ENCODE peak calls at places on chromosome 18, in four cellular contexts. V is nephron progenitor cell, L is epithelial cell of esophagus, Z is BJ. D is an unnamed sample.

GRCh38 chr18:8720141-8720540 is 14.8 kb downstream of the MTCL1 start:
- DNase-seq in L (no peak), V (no peak), Z (no peak), D (no peak)

GRCh38 chr18:58850784-58851469 is 13.8 kb upstream of the ZNF532 start:
- DNase-seq in V (no peak), Z (no peak), L (no peak), D (no peak)

GRCh38 chr18:42038936-42039335 is 83.9 kb downstream of the PIK3C3 start:
- DNase-seq in Z (peak), L (peak), V (no peak), D (no peak)

GRCh38 chr18:32048507-32049091 is 30.0 kb downstream of the RNF125 start:
- DNase-seq in L (peak), V (no peak), Z (no peak), D (no peak)

GRCh38 chr18:58868440-58868839 is 3.8 kb downstream of the ZNF532 start:
- DNase-seq in Z (no peak), V (no peak), L (no peak), D (no peak)

GRCh38 chr18:72419914-72420313 is 124.2 kb downstream of the CBLN2 start:
- DNase-seq in V (no peak), L (peak), Z (no peak), D (no peak)

GRCh38 chr18:74479486-74480148 is 16.5 kb upstream of the CNDP2 start:
- DNase-seq in Z (no peak), L (no peak), V (no peak), D (no peak)

GRCh38 chr18:74631242-74632087 is 33.8 kb downstream of the ZNF407 start:
- DNase-seq in Z (peak), L (peak), V (no peak), D (no peak)

GRCh38 chr18:73739098-73739497 is 408.5 kb downstream of the FBXO15 start:
- DNase-seq in V (no peak), L (peak), Z (no peak), D (no peak)

GRCh38 chr18:23059541-23060465 is 75.5 kb upstream of the CABLES1 start:
- DNase-seq in Z (no peak), V (no peak), L (no peak), D (no peak)

GRCh38 chr18:75297731-75298130 is 87.1 kb downstream of the TSHZ1 start:
- DNase-seq in Z (no peak), V (no peak), L (no peak), D (no peak)

GRCh38 chr18:25005602-25006375 is 346.2 kb downstream of the ZNF521 start:
- DNase-seq in L (peak), Z (no peak), V (no peak), D (no peak)

GRCh38 chr18:59878644-59879043 is 21.2 kb upstream of the PMAIP1 start:
- DNase-seq in Z (no peak), L (no peak), V (no peak), D (no peak)

GRCh38 chr18:62957885-62958472 is 242.6 kb downstream of the PHLPP1 start:
- DNase-seq in Z (no peak), V (peak), L (peak), D (peak)

GRCh38 chr18:44195394-44196140 is 485.1 kb upstream of the SETBP1 start:
- DNase-seq in L (peak), V (no peak), Z (no peak), D (no peak)

GRCh38 chr18:26868968-26869586 is 3.6 kb upstream of the AQP4 start:
- DNase-seq in V (no peak), L (no peak), Z (no peak), D (no peak)

GRCh38 chr18:24991661-24992060 is 360.3 kb downstream of the ZNF521 start:
- DNase-seq in Z (no peak), L (no peak), V (no peak), D (no peak)

GRCh38 chr18:48931680-48932461 is 18.9 kb downstream of the SMAD7 start:
- DNase-seq in Z (no peak), L (no peak), V (no peak), D (no peak)

GRCh38 chr18:5977022-5977421 is 81.7 kb upstream of the TMEM200C start:
- DNase-seq in L (no peak), V (no peak), Z (no peak), D (no peak)

GRCh38 chr18:11591957-11592356 is 17.4 kb upstream of the SLC35G4 start:
- DNase-seq in V (no peak), Z (no peak), L (no peak), D (no peak)
- TF ChIP-seq CTCF in V (no peak), Z (no peak), L (no peak), D (no peak)

GRCh38 chr18:56312554-56312953 is 325.8 kb downstream of the TXNL1 start:
- DNase-seq in V (no peak), L (no peak), Z (no peak), D (peak)

GRCh38 chr18:56315363-56315762 is 323.0 kb downstream of the TXNL1 start:
- DNase-seq in V (no peak), L (peak), Z (peak), D (no peak)

GRCh38 chr18:56316727-56317126 is 321.7 kb downstream of the TXNL1 start:
- DNase-seq in L (no peak), Z (no peak), V (no peak), D (no peak)

GRCh38 chr18:56309104-56309503 is 329.3 kb downstream of the TXNL1 start:
- DNase-seq in V (no peak), Z (no peak), L (no peak), D (no peak)

GRCh38 chr18:56314396-56314795 is 324.0 kb downstream of the TXNL1 start:
- DNase-seq in Z (no peak), L (peak), V (no peak), D (no peak)
- TF ChIP-seq CTCF in Z (peak), L (no peak), V (no peak), D (no peak)

DNA sequence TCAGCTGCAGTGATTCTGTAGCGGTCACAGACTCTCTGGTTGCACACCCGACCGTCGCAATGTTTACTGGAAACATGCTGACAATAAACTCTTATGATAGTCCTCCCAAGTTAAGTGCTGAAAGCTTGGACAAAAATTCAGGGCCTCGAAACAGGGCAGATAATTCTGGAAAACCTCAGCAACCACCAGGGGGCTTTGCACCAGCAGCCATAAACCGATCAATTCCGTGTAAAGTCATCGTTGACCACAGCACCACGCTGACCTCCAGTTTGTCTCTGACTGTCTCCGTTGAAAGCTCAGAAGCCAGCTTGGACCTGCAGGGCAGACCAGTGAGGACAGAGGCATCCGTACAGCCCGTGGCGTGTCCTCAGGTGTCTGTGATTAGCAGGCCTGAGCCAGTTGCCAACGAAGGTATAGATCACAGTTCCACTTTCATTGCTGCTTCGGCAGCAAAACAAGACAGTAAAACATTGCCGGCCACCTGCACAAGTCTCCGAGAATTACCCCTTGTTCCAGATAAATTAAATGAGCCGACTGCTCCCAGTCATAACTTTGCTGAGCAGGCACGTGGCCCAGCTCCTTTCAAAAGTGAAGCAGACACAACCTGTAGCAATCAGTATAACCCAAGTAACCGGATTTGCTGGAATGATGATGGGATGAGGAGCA is 166.1 kb downstream of the ASXL3 start:
- DNase-seq in L (no peak), V (no peak), Z (no peak), D (no peak)
- TF ChIP-seq CTCF in L (no peak), V (no peak), Z (no peak), D (peak)

GRCh38 chr18:13379062-13379800 is 160.7 kb downstream of the LDLRAD4 start:
- DNase-seq in L (no peak), Z (no peak), V (no peak), D (no peak)

GRCh38 chr18:13381331-13381730 is 162.8 kb downstream of the LDLRAD4 start:
- DNase-seq in Z (no peak), V (no peak), L (no peak), D (no peak)

GRCh38 chr18:13381907-13382682 is 163.5 kb downstream of the LDLRAD4 start:
- DNase-seq in V (peak), L (no peak), Z (peak), D (no peak)

GRCh38 chr18:13379930-13380665 is 161.5 kb downstream of the LDLRAD4 start:
- DNase-seq in Z (no peak), L (no peak), V (no peak), D (no peak)

GRCh38 chr18:13380671-13381070 is 162.1 kb downstream of the LDLRAD4 start:
- DNase-seq in L (no peak), Z (no peak), V (no peak), D (no peak)
- TF ChIP-seq CTCF in L (no peak), Z (no peak), V (no peak), D (no peak)